ENCODE peak calls at places on chromosome 20, in eight cellular contexts. One of them, this sample, is unnamed.

GRCh38 chr20:59376109-59376841 is 75.9 kb downstream of the EDN3 start:
- DNase-seq in NCI-H1694 treated with DMSO at 0.1 percent for 48 hours: no peak
- DNase-seq in hepatic stellate cell: no peak
- DNase-seq in CD8-positive, alpha-beta T cell: no peak
- DNase-seq in KBM-7: no peak
- DNase-seq in NCI-H146: no peak
- DNase-seq in stimulated activated CD4-positive, alpha-beta T cell treated with anti-CD3 and anti-CD28 coated beads, Interleukin-4, amount 100 ng/mL, for 1 hour: no peak
- DNase-seq in RWPE1: no peak
- DNase-seq in this sample: no peak

GRCh38 chr20:41572010-41572572 is 46.1 kb downstream of the CHD6 start:
- DNase-seq in NCI-H1694 treated with DMSO at 0.1 percent for 48 hours: no peak
- DNase-seq in hepatic stellate cell: no peak
- DNase-seq in CD8-positive, alpha-beta T cell: no peak
- DNase-seq in KBM-7: no peak
- DNase-seq in NCI-H146: no peak
- DNase-seq in stimulated activated CD4-positive, alpha-beta T cell treated with anti-CD3 and anti-CD28 coated beads, Interleukin-4, amount 100 ng/mL, for 1 hour: no peak
- DNase-seq in RWPE1: no peak
- DNase-seq in this sample: no peak

GRCh38 chr20:5859611-5860010 is 90.7 kb downstream of the TRMT6 start:
- DNase-seq in NCI-H1694 treated with DMSO at 0.1 percent for 48 hours: no peak
- DNase-seq in hepatic stellate cell: no peak
- DNase-seq in CD8-positive, alpha-beta T cell: no peak
- DNase-seq in KBM-7: no peak
- DNase-seq in NCI-H146: no peak
- DNase-seq in stimulated activated CD4-positive, alpha-beta T cell treated with anti-CD3 and anti-CD28 coated beads, Interleukin-4, amount 100 ng/mL, for 1 hour: no peak
- DNase-seq in RWPE1: no peak
- DNase-seq in this sample: peak; percentile 90

GRCh38 chr20:31870703-31871601 is 518 bp downstream of the TTLL9 start:
- DNase-seq in NCI-H1694 treated with DMSO at 0.1 percent for 48 hours: no peak
- DNase-seq in hepatic stellate cell: no peak
- DNase-seq in CD8-positive, alpha-beta T cell: no peak
- DNase-seq in KBM-7: no peak
- DNase-seq in NCI-H146: peak; percentile 50
- DNase-seq in stimulated activated CD4-positive, alpha-beta T cell treated with anti-CD3 and anti-CD28 coated beads, Interleukin-4, amount 100 ng/mL, for 1 hour: no peak
- DNase-seq in RWPE1: no peak
- DNase-seq in this sample: no peak

GRCh38 chr20:21156266-21156665 is 30.4 kb downstream of the KIZ start:
- DNase-seq in NCI-H1694 treated with DMSO at 0.1 percent for 48 hours: no peak
- DNase-seq in hepatic stellate cell: peak; percentile 9
- DNase-seq in CD8-positive, alpha-beta T cell: no peak
- DNase-seq in KBM-7: no peak
- DNase-seq in NCI-H146: no peak
- DNase-seq in stimulated activated CD4-positive, alpha-beta T cell treated with anti-CD3 and anti-CD28 coated beads, Interleukin-4, amount 100 ng/mL, for 1 hour: no peak
- DNase-seq in RWPE1: peak; percentile 9
- DNase-seq in this sample: peak; percentile 87

GRCh38 chr20:10250902-10251301 is 32.3 kb downstream of the SNAP25 start:
- DNase-seq in NCI-H1694 treated with DMSO at 0.1 percent for 48 hours: no peak
- DNase-seq in hepatic stellate cell: no peak
- DNase-seq in CD8-positive, alpha-beta T cell: no peak
- DNase-seq in KBM-7: no peak
- DNase-seq in NCI-H146: peak; percentile 72
- DNase-seq in stimulated activated CD4-positive, alpha-beta T cell treated with anti-CD3 and anti-CD28 coated beads, Interleukin-4, amount 100 ng/mL, for 1 hour: no peak
- DNase-seq in RWPE1: peak; percentile 7
- DNase-seq in this sample: no peak

GRCh38 chr20:4952229-4952628 is 49.1 kb downstream of the SLC23A2 start:
- DNase-seq in NCI-H1694 treated with DMSO at 0.1 percent for 48 hours: no peak
- DNase-seq in hepatic stellate cell: no peak
- DNase-seq in CD8-positive, alpha-beta T cell: no peak
- DNase-seq in KBM-7: no peak
- DNase-seq in NCI-H146: no peak
- DNase-seq in stimulated activated CD4-positive, alpha-beta T cell treated with anti-CD3 and anti-CD28 coated beads, Interleukin-4, amount 100 ng/mL, for 1 hour: no peak
- DNase-seq in RWPE1: no peak
- DNase-seq in this sample: no peak

GRCh38 chr20:32599783-32600340 is 14.7 kb upstream of the NOL4L start:
- DNase-seq in NCI-H1694 treated with DMSO at 0.1 percent for 48 hours: no peak
- DNase-seq in hepatic stellate cell: no peak
- DNase-seq in CD8-positive, alpha-beta T cell: no peak
- DNase-seq in KBM-7: no peak
- DNase-seq in NCI-H146: no peak
- DNase-seq in stimulated activated CD4-positive, alpha-beta T cell treated with anti-CD3 and anti-CD28 coated beads, Interleukin-4, amount 100 ng/mL, for 1 hour: no peak
- DNase-seq in RWPE1: no peak
- DNase-seq in this sample: peak; percentile 10

GRCh38 chr20:13059398-13060136 is 50.8 kb downstream of the SPTLC3 start:
- DNase-seq in NCI-H1694 treated with DMSO at 0.1 percent for 48 hours: no peak
- DNase-seq in hepatic stellate cell: no peak
- DNase-seq in CD8-positive, alpha-beta T cell: no peak
- DNase-seq in KBM-7: no peak
- DNase-seq in NCI-H146: no peak
- DNase-seq in stimulated activated CD4-positive, alpha-beta T cell treated with anti-CD3 and anti-CD28 coated beads, Interleukin-4, amount 100 ng/mL, for 1 hour: no peak
- DNase-seq in RWPE1: no peak
- DNase-seq in this sample: no peak

GRCh38 chr20:25394996-25395395 is 4.4 kb upstream of the ABHD12 start:
- DNase-seq in NCI-H1694 treated with DMSO at 0.1 percent for 48 hours: no peak
- DNase-seq in hepatic stellate cell: no peak
- DNase-seq in CD8-positive, alpha-beta T cell: no peak
- DNase-seq in KBM-7: no peak
- DNase-seq in NCI-H146: no peak
- DNase-seq in stimulated activated CD4-positive, alpha-beta T cell treated with anti-CD3 and anti-CD28 coated beads, Interleukin-4, amount 100 ng/mL, for 1 hour: no peak
- DNase-seq in RWPE1: no peak
- DNase-seq in this sample: no peak

GRCh38 chr20:46563170-46563847 is 12.9 kb upstream of the OCSTAMP start:
- DNase-seq in NCI-H1694 treated with DMSO at 0.1 percent for 48 hours: no peak
- DNase-seq in hepatic stellate cell: no peak
- DNase-seq in CD8-positive, alpha-beta T cell: no peak
- DNase-seq in KBM-7: no peak
- DNase-seq in NCI-H146: no peak
- DNase-seq in stimulated activated CD4-positive, alpha-beta T cell treated with anti-CD3 and anti-CD28 coated beads, Interleukin-4, amount 100 ng/mL, for 1 hour: no peak
- DNase-seq in RWPE1: no peak
- DNase-seq in this sample: no peak

GRCh38 chr20:32580608-32580969 is 4.5 kb downstream of the NOL4L start:
- DNase-seq in NCI-H1694 treated with DMSO at 0.1 percent for 48 hours: no peak
- DNase-seq in hepatic stellate cell: no peak
- DNase-seq in CD8-positive, alpha-beta T cell: no peak
- DNase-seq in KBM-7: no peak
- DNase-seq in NCI-H146: no peak
- DNase-seq in stimulated activated CD4-positive, alpha-beta T cell treated with anti-CD3 and anti-CD28 coated beads, Interleukin-4, amount 100 ng/mL, for 1 hour: no peak
- DNase-seq in RWPE1: no peak
- DNase-seq in this sample: no peak

GRCh38 chr20:58014628-58015315 is 213.7 kb downstream of the ANKRD60 start:
- DNase-seq in NCI-H1694 treated with DMSO at 0.1 percent for 48 hours: no peak
- DNase-seq in hepatic stellate cell: no peak
- DNase-seq in CD8-positive, alpha-beta T cell: no peak
- DNase-seq in KBM-7: no peak
- DNase-seq in NCI-H146: no peak
- DNase-seq in stimulated activated CD4-positive, alpha-beta T cell treated with anti-CD3 and anti-CD28 coated beads, Interleukin-4, amount 100 ng/mL, for 1 hour: no peak
- DNase-seq in RWPE1: peak; percentile 89
- DNase-seq in this sample: no peak

GRCh38 chr20:10501377-10501776 is 66.3 kb downstream of the SLX4IP start:
- DNase-seq in NCI-H1694 treated with DMSO at 0.1 percent for 48 hours: no peak
- DNase-seq in hepatic stellate cell: no peak
- DNase-seq in CD8-positive, alpha-beta T cell: peak; percentile 12
- DNase-seq in KBM-7: peak; percentile 91
- DNase-seq in NCI-H146: no peak
- DNase-seq in stimulated activated CD4-positive, alpha-beta T cell treated with anti-CD3 and anti-CD28 coated beads, Interleukin-4, amount 100 ng/mL, for 1 hour: no peak
- DNase-seq in RWPE1: no peak
- DNase-seq in this sample: no peak